ENCODE peak calls at places on chromosomes 5 and 9, in ten cellular contexts. E, R, W, A, B, Q, P, S, K and N are unnamed samples.

GRCh38 chr5:96629774-96630173 is 32.4 kb upstream of the CAST start:
- DNase-seq in E (peak; percentile 43), W (no peak), A (no peak), K (peak; percentile 88), P (no peak), R (peak; percentile 67), Q (peak; percentile 44), S (no peak), B (no peak), N (no peak)

GRCh38 chr9:107280543-107280942 is 2.5 kb upstream of the RAD23B start:
- DNase-seq in R (no peak), W (no peak), Q (no peak), S (no peak), A (no peak), P (no peak), K (no peak), E (no peak), B (no peak), N (no peak)

GRCh38 chr9:69254223-69254622 is 70.8 kb upstream of the ENTREP1 start:
- DNase-seq in S (no peak), A (no peak), B (no peak), R (no peak), W (no peak), P (no peak), E (no peak), Q (no peak), K (no peak), N (no peak)

GRCh38 chr5:141094481-141095262 is at the start of gene PCDHB2:
- DNase-seq in R (no peak), K (peak; percentile 69), E (no peak), A (peak; percentile 41), W (no peak), S (no peak), B (peak; percentile 60), P (no peak), Q (no peak), N (no peak)

GRCh38 chr5:555058-555623 is 30.9 kb upstream of the SLC9A3 start:
- DNase-seq in W (no peak), P (no peak), E (no peak), B (peak; percentile 10), S (no peak), R (no peak), K (no peak), Q (peak; percentile 30), A (no peak), N (no peak)

GRCh38 chr5:96706433-96707111 is 44.4 kb downstream of the CAST start:
- DNase-seq in W (no peak), S (no peak), A (no peak), B (no peak), Q (no peak), P (no peak), R (no peak), K (no peak), E (no peak), N (no peak)

GRCh38 chr5:67808340-67808739 is 407.2 kb upstream of the PIK3R1 start:
- DNase-seq in E (no peak), Q (no peak), A (no peak), P (no peak), W (no peak), S (no peak), R (no peak), K (no peak), B (no peak), N (no peak)

GRCh38 chr5:55742778-55743177 is 4.9 kb downstream of the DDX4 start:
- DNase-seq in W (no peak), K (no peak), A (no peak), B (no peak), S (no peak), Q (no peak), R (no peak), P (no peak), E (no peak), N (no peak)

GRCh38 chr5:6682239-6682638 is 31.0 kb upstream of the TENT4A start:
- DNase-seq in K (no peak), Q (no peak), A (no peak), E (no peak), P (no peak), R (no peak), W (no peak), S (no peak), B (no peak), N (no peak)

GRCh38 chr9:129613520-129614175 is 7.3 kb downstream of the C9orf50 start:
- DNase-seq in P (no peak), E (no peak), Q (no peak), B (no peak), K (no peak), A (no peak), R (no peak), S (no peak), W (no peak), N (no peak)

GRCh38 chr9:120726484-120726883 is 12.2 kb upstream of the MEGF9 start:
- DNase-seq in K (no peak), E (no peak), B (no peak), R (no peak), W (no peak), S (no peak), Q (no peak), P (no peak), A (no peak), N (no peak)

GRCh38 chr5:56037531-56038010 is 42.8 kb upstream of the IL6ST start:
- DNase-seq in K (no peak), A (no peak), S (no peak), W (no peak), E (no peak), Q (no peak), B (no peak), P (no peak), R (no peak), N (no peak)

GRCh38 chr5:147690595-147690994 is 91.9 kb downstream of the JAKMIP2 start:
- DNase-seq in Q (no peak), K (no peak), R (no peak), A (no peak), B (no peak), P (no peak), S (no peak), W (peak; percentile 25), E (no peak), N (no peak)

GRCh38 chr5:121969660-121970295 is 8.0 kb downstream of the SRFBP1 start:
- DNase-seq in Q (no peak), P (no peak), R (no peak), B (no peak), A (no peak), W (no peak), S (no peak), K (no peak), E (no peak), N (no peak)

GRCh38 chr5:78597858-78598415 is 50.6 kb downstream of the LHFPL2 start:
- DNase-seq in K (peak; percentile 40), E (no peak), W (no peak), Q (no peak), R (no peak), S (no peak), B (no peak), A (no peak), P (no peak), N (no peak)

GRCh38 chr9:126667190-126668055 is 53.7 kb downstream of the LMX1B start:
- DNase-seq in A (no peak), Q (no peak), P (no peak), S (no peak), R (peak; percentile 87), K (no peak), E (no peak), B (no peak), W (peak; percentile 29), N (no peak)

GRCh38 chr5:167950126-167950721 is 341.2 kb upstream of the WWC1 start:
- DNase-seq in S (no peak), K (no peak), P (no peak), A (peak; percentile 35), E (no peak), R (no peak), W (no peak), B (no peak), Q (no peak), N (no peak)

GRCh38 chr5:88829053-88829452 is 53.9 kb downstream of the MEF2C start:
- DNase-seq in A (no peak), R (no peak), Q (no peak), E (no peak), B (no peak), W (no peak), K (no peak), P (no peak), S (no peak), N (no peak)

GRCh38 chr9:107751522-107752235 is 262.1 kb upstream of the KLF4 start:
- DNase-seq in S (no peak), W (peak; percentile 95), K (peak; percentile 66), A (no peak), E (no peak), B (no peak), R (no peak), Q (no peak), P (no peak), N (no peak)

GRCh38 chr5:14810941-14811573 is 60.5 kb downstream of the ANKH start:
- DNase-seq in E (no peak), P (no peak), S (no peak), W (no peak), R (no peak), B (no peak), K (no peak), A (no peak), Q (no peak), N (no peak)

GRCh38 chr9:79224672-79225433 is 346.9 kb upstream of the TLE4 start:
- DNase-seq in B (no peak), W (no peak), K (peak; percentile 92), P (no peak), E (peak; percentile 28), Q (no peak), S (no peak), A (no peak), R (no peak), N (no peak)

GRCh38 chr5:172903790-172904189 is 55.4 kb upstream of the RPL26L1 start:
- DNase-seq in P (no peak), A (no peak), K (peak; percentile 95), W (peak; percentile 77), Q (no peak), S (no peak), R (peak; percentile 15), B (no peak), E (peak; percentile 78), N (no peak)

GRCh38 chr9:2341956-2342355 is 279.6 kb upstream of the VLDLR start:
- DNase-seq in W (no peak), E (no peak), R (no peak), B (no peak), Q (no peak), P (no peak), K (no peak), A (no peak), S (no peak), N (no peak)

GRCh38 chr9:22170162-22170932 is 161.2 kb upstream of the CDKN2B start:
- DNase-seq in B (no peak), K (peak; percentile 31), P (no peak), R (no peak), E (no peak), A (no peak), S (no peak), Q (no peak), W (no peak), N (no peak)